ENCODE peak calls at places on chromosome 7, in seven cellular contexts. W, V, P, U, J, M and I are unnamed samples.

GRCh38 chr7:73903321-73904218 is 42.6 kb downstream of the TMEM270 start:
- DNase-seq in W (no peak), V (peak; percentile 60), P (no peak), U (no peak), J (no peak), M (no peak), I (no peak)

GRCh38 chr7:41916450-41916927 is 213.6 kb upstream of the INHBA start:
- DNase-seq in W (peak; percentile 100), V (no peak), P (peak; percentile 100), U (peak; percentile 8), J (peak; percentile 69), M (peak; percentile 76), I (peak; percentile 99)

GRCh38 chr7:114086906-114087651 is 168.3 kb upstream of the PPP1R3A start:
- DNase-seq in W (peak; percentile 38), V (peak; percentile 66), P (no peak), U (peak; percentile 10), J (no peak), M (no peak), I (no peak)

GRCh38 chr7:70997275-70997674 is 134.7 kb upstream of the GALNT17 start:
- DNase-seq in W (no peak), V (no peak), P (no peak), U (no peak), J (no peak), M (no peak), I (no peak)

GRCh38 chr7:93622036-93622714 is 47.7 kb upstream of the CALCR start:
- DNase-seq in W (peak; percentile 45), V (no peak), P (no peak), U (no peak), J (no peak), M (peak; percentile 66), I (no peak)

GRCh38 chr7:27735165-27735564 is 4.8 kb upstream of the TAX1BP1 start:
- DNase-seq in W (no peak), V (no peak), P (no peak), U (no peak), J (no peak), M (no peak), I (no peak)

GRCh38 chr7:77466455-77466854 is 50.3 kb upstream of the GSAP start:
- DNase-seq in W (no peak), V (no peak), P (no peak), U (no peak), J (no peak), M (no peak), I (no peak)

GRCh38 chr7:135939268-135939667 is 37.9 kb downstream of the MTPN start:
- DNase-seq in W (no peak), V (no peak), P (no peak), U (no peak), J (no peak), M (no peak), I (no peak)

GRCh38 chr7:2530076-2530967 is 10.7 kb downstream of the LFNG start:
- DNase-seq in W (peak; percentile 26), V (peak; percentile 83), P (no peak), U (peak; percentile 51), J (no peak), M (no peak), I (no peak)

GRCh38 chr7:18225067-18225466 is 197.4 kb upstream of the PRPS1L1 start:
- DNase-seq in W (no peak), V (no peak), P (no peak), U (no peak), J (no peak), M (no peak), I (no peak)

GRCh38 chr7:138796038-138796580 is 1.7 kb upstream of the TMEM213 start:
- DNase-seq in W (no peak), V (no peak), P (no peak), U (no peak), J (no peak), M (no peak), I (no peak)

GRCh38 chr7:80593869-80594587 is 44.4 kb upstream of the CD36 start:
- DNase-seq in W (no peak), V (peak; percentile 77), P (no peak), U (peak; percentile 23), J (no peak), M (peak; percentile 82), I (no peak)

GRCh38 chr7:124085168-124085567 is 52.3 kb upstream of the TMEM229A start:
- DNase-seq in W (no peak), V (no peak), P (no peak), U (peak; percentile 82), J (no peak), M (no peak), I (no peak)

GRCh38 chr7:45057853-45058252 is 30.9 kb downstream of the NACAD start:
- DNase-seq in W (no peak), V (no peak), P (no peak), U (peak; percentile 25), J (no peak), M (no peak), I (no peak)

DNA sequence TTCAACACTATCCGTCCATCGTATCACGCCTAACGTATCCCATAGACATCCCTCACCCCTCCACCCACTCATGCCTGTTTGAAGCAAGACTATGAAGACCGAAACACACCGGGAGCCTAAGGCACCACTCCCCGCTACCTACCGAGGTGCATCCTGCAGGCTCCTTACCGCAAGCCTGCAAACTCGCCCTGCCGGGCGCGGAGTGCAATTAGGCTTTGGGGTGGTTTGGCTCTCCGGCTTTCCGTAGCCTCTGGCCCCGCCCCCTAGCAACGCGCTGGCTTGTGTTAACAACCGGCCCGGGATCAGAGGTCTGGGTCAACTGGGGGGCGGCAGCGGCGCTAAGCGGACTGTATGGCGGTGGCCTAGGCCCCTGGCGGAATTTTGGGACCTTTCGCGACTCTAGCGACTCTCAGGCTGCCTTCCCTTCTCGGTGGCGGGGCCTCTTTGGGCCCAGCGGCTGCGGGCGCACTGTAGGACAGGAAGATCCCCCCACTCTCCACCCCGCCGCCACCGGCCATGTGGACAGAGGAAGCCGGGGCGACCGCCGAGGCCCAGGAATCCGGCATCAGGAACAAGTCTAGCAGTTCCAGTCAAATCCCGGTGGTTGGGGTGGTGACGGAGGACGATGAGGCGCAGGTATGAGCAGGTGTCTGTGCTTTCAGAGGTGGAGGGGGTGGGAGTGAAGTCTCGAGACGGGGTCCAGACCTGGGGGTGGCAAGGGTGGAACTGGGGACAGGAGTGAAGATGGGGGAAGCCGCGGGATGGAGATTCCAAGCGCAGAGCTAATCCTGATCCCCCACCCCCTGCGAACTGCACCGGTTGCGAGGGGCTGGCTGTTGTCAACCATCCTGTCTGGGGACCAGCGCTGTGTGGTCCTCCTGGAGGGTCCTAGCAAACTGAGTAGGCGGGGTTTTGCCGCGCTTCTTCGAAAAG is at the start of gene CFAP69:
- DNase-seq in W (peak; percentile 88), V (peak; percentile 95), P (peak; percentile 61), U (peak; percentile 92), J (peak; percentile 64), M (peak; percentile 89), I (peak; percentile 28)
- H3K4me3 ChIP-seq in W (peak within 1 kb of the TSS; percentile 78), V (peak within 1 kb of the TSS; percentile 89), P (peak within 1 kb of the TSS; percentile 85), U (peak within 1 kb of the TSS; percentile 99), J (peak within 1 kb of the TSS; percentile 87), M (peak within 1 kb of the TSS; percentile 97), I (peak within 1 kb of the TSS; percentile 64)

DNA sequence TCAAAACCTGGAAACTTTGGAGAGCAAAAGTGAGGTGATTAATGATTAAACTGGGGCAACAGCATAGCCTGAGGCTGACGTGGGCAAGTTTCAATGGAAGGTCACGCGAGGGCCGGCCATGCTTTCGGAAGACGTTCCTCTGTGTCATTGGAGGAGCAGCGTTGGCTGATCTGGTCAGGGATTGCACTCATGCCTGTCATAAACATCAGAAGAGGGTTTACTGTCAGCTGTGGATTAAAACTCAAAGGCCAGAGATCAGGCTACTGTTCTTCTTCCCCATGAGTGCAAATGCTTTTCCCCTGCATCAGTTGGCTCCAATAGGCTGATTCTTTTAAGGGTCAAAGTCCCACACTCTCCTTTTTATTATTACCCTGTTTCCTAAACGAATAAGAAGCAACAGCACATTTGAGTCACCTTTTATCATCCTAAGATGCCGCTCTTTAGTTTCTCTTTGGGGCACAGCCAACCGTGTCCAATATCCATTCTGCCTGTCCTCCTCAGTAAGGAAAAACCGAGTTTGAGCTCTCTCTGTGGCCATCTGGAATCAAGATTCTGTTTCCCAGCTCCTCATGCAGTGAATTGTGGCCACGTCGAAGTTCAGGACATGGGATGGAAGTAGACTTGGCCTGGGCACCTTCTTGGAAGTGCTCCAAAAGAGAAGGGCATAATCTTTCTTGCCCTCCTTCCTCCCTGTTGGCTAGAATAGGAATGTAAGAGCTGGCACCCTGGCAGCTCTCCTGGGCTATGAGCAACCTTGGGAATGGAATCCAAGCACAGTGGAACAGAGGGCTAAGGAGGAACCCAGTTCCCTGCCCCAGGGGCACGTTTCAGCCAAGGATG is 62.5 kb upstream of the INSIG1 start:
- DNase-seq in W (peak; percentile 30), V (no peak), P (no peak), U (no peak), J (no peak), M (peak; percentile 73), I (no peak)
- H3K4me3 ChIP-seq in W (no peak overlapping the region), V (no peak overlapping the region), P (no peak overlapping the region), U (no peak overlapping the region), J (no peak overlapping the region), M (no peak overlapping the region), I (no peak overlapping the region)

GRCh38 chr7:64884913-64885370 is 18.1 kb upstream of the ZNF273 start:
- DNase-seq in W (no peak), V (no peak), P (no peak), U (no peak), J (no peak), M (no peak), I (no peak)

GRCh38 chr7:64881461-64882287 is 21.4 kb upstream of the ZNF273 start:
- DNase-seq in W (no peak), V (no peak), P (no peak), U (no peak), J (no peak), M (no peak), I (no peak)

GRCh38 chr7:64882341-64883112 is 20.5 kb upstream of the ZNF273 start:
- DNase-seq in W (peak; percentile 44), V (peak; percentile 78), P (no peak), U (peak; percentile 73), J (no peak), M (no peak), I (no peak)

GRCh38 chr7:64884085-64884912 is 18.8 kb upstream of the ZNF273 start:
- DNase-seq in W (no peak), V (no peak), P (no peak), U (no peak), J (no peak), M (no peak), I (no peak)

DNA sequence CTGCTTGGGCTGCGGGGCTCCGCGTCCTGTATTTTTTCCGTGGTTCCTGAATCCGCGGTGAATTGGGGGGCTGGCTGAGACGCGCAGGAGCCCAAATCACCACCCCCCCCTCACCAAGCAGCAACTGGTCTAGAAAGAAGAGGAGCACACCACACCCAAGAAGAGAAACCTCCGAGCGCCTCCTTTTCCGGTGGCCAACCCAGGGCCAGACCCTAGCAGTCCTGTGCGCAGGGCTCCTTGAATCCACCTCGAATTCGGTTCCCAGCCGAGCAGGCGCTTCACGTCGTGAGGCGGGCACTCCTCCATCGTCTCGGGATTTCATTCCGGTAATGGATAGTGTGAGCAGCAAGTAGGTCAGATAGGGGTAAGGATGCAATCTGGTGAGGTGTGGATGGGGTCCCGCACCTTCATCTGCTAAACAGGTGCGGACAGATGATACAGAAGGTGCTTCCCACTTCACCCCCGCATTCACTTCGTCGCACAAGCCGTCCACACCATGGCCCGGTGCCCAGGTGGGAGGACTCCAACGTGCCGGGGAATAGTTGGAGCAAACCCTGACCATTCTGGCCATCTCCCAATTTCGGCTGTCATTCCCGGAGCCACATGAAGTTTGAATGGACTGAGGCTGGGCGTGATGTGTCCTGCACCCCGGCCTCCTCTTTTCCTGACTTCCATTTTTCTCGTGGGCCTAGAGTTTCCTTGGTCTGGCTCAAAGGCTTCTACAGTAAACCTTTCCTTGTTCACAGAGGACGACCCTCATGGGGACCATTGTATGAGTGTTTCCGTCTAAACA is 19.8 kb upstream of the ZNF273 start:
- DNase-seq in W (no peak), V (no peak), P (no peak), U (no peak), J (no peak), M (no peak), I (no peak)
- H3K4me3 ChIP-seq in W (peak overlapping the region; percentile 40), V (peak overlapping the region; percentile 41), P (no peak overlapping the region), U (peak overlapping the region; percentile 29), J (no peak overlapping the region), M (no peak overlapping the region), I (no peak overlapping the region)

GRCh38 chr7:55160539-55160938 is 141.7 kb downstream of the EGFR start:
- DNase-seq in W (peak; percentile 45), V (no peak), P (no peak), U (no peak), J (no peak), M (no peak), I (no peak)
- H3K4me3 ChIP-seq in W (no peak overlapping the region), V (no peak overlapping the region), P (no peak overlapping the region), U (no peak overlapping the region), J (no peak overlapping the region), M (no peak overlapping the region), I (no peak overlapping the region)